ENCODE peak calls at places on chromosome X, in four cellular contexts. S is HepG2, Q is neural progenitor cell, N is mesenchymal stem cell. A is an unnamed sample. For H3K4me1, the result is how much of the 10 kb centered on the place peaks cover.

GRCh38 chrX:133911816-133912495 is 73.4 kb downstream of the GPC3 start:
- DNase-seq in S (no peak), Q (peak), N (no peak), A (no peak)

GRCh38 chrX:122770581-122770980 is 413.5 kb upstream of the GRIA3 start:
- DNase-seq in S (no peak), Q (no peak), N (no peak), A (no peak)

GRCh38 chrX:134712272-134712671 is 54.0 kb upstream of the PLAC1 start:
- DNase-seq in S (no peak), Q (no peak), N (no peak), A (no peak)

GRCh38 chrX:54413753-54414152 is 26.5 kb upstream of the TSR2 start:
- DNase-seq in S (peak), Q (no peak), N (peak), A (no peak)

GRCh38 chrX:124211312-124211942 is 121.0 kb upstream of the TEX13D start:
- DNase-seq in S (peak), Q (peak), N (peak), A (no peak)

GRCh38 chrX:120769576-120770341 is 105.9 kb downstream of the CT47B1 start:
- DNase-seq in S (peak), Q (peak), N (peak), A (no peak)

GRCh38 chrX:29617725-29618124 is 597.6 kb upstream of the MAGEB2 start:
- DNase-seq in S (no peak), Q (peak), N (no peak), A (no peak)

GRCh38 chrX:121307441-121307840 is 260.0 kb downstream of the GLUD2 start:
- DNase-seq in S (no peak), Q (no peak), N (no peak), A (no peak)

GRCh38 chrX:123648028-123648810 is 84.6 kb downstream of the THOC2 start:
- DNase-seq in S (peak), Q (peak), N (peak), A (no peak)

GRCh38 chrX:71846429-71846828 is 64.2 kb upstream of the NHSL2 start:
- DNase-seq in S (peak), Q (no peak), N (peak), A (no peak)

GRCh38 chrX:122817321-122817720 is 366.8 kb upstream of the GRIA3 start:
- DNase-seq in S (no peak), Q (no peak), N (no peak), A (no peak)

GRCh38 chrX:80432863-80433262 is 12.6 kb downstream of the TENT5D start:
- DNase-seq in S (no peak), Q (no peak), N (no peak), A (no peak)

GRCh38 chrX:109830157-109830703 is 97.2 kb upstream of the ACSL4 start:
- DNase-seq in S (peak), Q (no peak), N (no peak), A (no peak)

GRCh38 chrX:152276277-152276676 is 137.9 kb upstream of the MAGEA10 start:
- DNase-seq in S (no peak), Q (no peak), N (no peak), A (no peak)

GRCh38 chrX:78102100-78102499 is 1.9 kb upstream of the PGK1 start:
- DNase-seq in S (no peak), Q (no peak), N (no peak), A (no peak)

GRCh38 chrX:153625271-153626024 is 21.6 kb upstream of the DUSP9 start:
- DNase-seq in S (no peak), Q (no peak), N (no peak), A (peak)

GRCh38 chrX:112819813-112820212 is 20.8 kb downstream of the AMOT start:
- DNase-seq in S (no peak), Q (no peak), N (no peak), A (no peak)

GRCh38 chrX:68045008-68045577 is 388.2 kb downstream of the OPHN1 start:
- DNase-seq in S (no peak), Q (no peak), N (no peak), A (no peak)

GRCh38 chrX:1190596-1191145 is 21.8 kb downstream of the CRLF2 start:
- DNase-seq in S (no peak), Q (no peak), N (no peak), A (peak)

GRCh38 chrX:46152756-46153155 is 392.5 kb downstream of the ZNF674 start:
- DNase-seq in S (no peak), Q (no peak), N (no peak), A (no peak)

GRCh38 chrX:72382199-72382590 is 76.5 kb upstream of the CITED1 start:
- DNase-seq in S (no peak), Q (no peak), N (no peak), A (no peak)

GRCh38 chrX:2425281-2426071 is 75.3 kb downstream of the DHRSX start:
- DNase-seq in S (peak), Q (no peak), N (no peak), A (no peak)

GRCh38 chrX:97229318-97229717 is 345.6 kb downstream of the RPA4 start:
- DNase-seq in S (no peak), Q (no peak), N (no peak), A (no peak)

GRCh38 chrX:150329888-150330287 is 33.2 kb upstream of the MAMLD1 start:
- DNase-seq in S (no peak), Q (no peak), N (no peak), A (no peak)

GRCh38 chrX:24767557-24767956 is 73.8 kb downstream of the POLA1 start:
- DNase-seq in S (no peak), Q (no peak), N (peak), A (no peak)

GRCh38 chrX:72620550-72621145 is 48.0 kb upstream of the HDAC8 start:
- DNase-seq in S (peak), Q (no peak), N (peak), A (no peak)

GRCh38 chrX:43693602-43694406 is 37.7 kb downstream of the MAOA start:
- DNase-seq in S (peak), Q (no peak), N (peak), A (no peak)

GRCh38 chrX:17376381-17377046 is 1.5 kb downstream of the NHS start:
- DNase-seq in S (no peak), Q (peak), N (no peak), A (peak)

GRCh38 chrX:13080128-13080795 is 35.8 kb upstream of the FAM9C start:
- DNase-seq in S (no peak), Q (no peak), N (no peak), A (no peak)

GRCh38 chrX:13081385-13082285 is 37.2 kb upstream of the FAM9C start:
- DNase-seq in S (no peak), Q (no peak), N (no peak), A (no peak)

GRCh38 chrX:13076176-13076956 is 31.9 kb upstream of the FAM9C start:
- DNase-seq in S (no peak), Q (no peak), N (peak), A (peak)

GRCh38 chrX:13077168-13077567 is 32.7 kb upstream of the FAM9C start:
- DNase-seq in S (no peak), Q (no peak), N (peak), A (no peak)

DNA sequence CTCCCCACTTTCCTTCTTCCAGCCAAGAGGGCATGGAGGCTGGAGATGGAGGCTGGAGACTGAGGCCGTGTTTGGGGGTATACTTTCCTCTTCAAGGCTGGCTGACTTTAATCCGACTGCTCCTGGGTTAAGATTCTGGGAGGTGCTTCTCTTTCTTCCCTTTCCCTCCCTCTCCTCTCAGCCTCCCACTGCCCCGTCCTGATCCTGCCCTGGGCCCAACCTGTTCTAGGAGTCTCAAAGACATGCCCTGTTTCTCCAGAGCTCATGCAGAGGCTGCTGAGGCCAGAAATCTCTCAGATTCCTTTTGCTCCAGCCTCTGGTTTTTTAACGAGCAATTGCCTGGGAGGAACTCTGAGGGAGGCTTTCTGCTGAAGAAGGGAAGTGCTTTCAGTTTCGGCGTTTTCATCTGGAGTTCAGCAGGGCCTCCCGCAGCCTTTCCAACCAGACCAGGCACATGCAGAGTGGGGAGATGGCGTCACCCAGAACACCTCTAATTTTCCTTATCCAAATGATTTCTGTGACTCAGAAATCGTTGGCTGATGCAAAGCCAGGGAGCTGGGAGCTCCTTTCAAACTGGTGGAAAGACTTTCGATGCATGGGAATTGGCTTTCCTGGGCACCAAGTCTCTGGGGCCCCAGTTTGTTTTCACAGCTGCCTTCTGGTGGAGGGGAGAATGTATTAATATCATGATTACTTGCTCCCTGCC is 34.5 kb upstream of the FAM9C start:
- DNase-seq in S (no peak), Q (peak), N (peak), A (peak)
- H3K4me1 ChIP-seq in S (under half), Q (under half), N (under half), A (under half)

DNA sequence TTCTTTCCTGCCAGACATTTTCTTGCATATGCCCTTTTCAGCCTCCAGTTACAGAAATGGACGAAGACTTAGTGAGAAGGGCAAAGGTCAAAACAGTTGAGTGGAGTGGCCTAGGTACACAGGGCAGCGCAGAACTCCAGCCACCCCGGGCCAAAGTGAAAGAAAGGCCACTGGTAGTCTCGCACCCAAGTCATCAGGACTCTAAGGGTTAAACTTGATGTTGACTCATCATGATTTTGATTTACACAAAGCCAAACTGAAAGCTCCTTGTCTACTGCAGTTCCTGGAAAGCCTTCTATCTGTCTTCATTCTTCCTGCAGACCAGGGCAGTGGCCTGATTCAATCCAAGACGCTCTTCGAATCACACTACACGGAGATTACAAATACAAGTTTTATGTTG is 2.6 kb upstream of the IL13RA1 start:
- DNase-seq in S (peak), Q (no peak), N (peak), A (no peak)
- H2AFZ ChIP-seq in S (no peak), Q (no peak), N (no peak), A (peak)

DNA sequence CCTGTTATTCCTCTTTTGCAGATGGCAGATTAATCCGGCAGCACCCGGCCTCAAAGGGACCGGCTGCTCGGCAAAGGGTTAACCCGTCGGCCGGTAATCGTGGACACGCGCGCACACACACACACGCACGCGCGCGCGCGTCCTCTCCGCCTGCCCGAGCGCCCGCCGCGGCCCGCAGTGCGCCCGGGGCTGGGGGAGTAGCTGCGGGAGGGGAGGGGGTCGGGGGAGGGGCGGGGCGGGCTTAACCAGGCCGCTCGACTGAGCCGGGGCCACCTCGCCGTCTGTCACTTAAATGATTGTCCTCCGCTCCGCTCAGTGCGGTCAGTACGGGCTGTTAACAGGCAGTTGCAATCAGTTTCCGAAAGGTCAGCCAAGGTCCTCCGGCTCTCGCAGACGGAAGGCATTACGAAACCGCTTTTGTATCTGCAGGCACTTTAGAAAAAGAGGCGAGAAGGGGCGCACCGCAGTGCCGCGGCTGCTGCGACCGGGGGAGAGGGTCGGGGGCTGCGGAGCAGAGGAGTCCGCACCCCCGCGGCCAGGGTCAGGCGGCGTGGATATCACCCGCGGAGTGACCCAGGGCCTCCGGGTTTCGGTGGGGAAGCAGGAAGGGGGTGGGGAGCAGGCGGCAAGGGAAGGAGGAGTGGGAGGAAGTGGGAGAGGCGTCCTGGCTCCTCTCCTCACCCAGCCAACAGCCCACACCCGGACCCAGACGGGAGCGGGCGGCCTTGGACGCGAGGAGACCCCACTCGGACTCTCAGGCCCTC is 57.3 kb upstream of the BCOR start:
- DNase-seq in S (peak), Q (peak), N (peak), A (peak)
- H3K4me1 ChIP-seq in S (under half), Q (under half), N (under half), A (under half)

GRCh38 chrX:22041931-22042530 is 9.9 kb downstream of the PHEX start:
- DNase-seq in S (no peak), Q (no peak), N (no peak), A (no peak)
- H2AFZ ChIP-seq in S (no peak), Q (no peak), N (no peak), A (no peak)

GRCh38 chrX:31233941-31234496 is 162.2 kb upstream of the FTHL17 start:
- DNase-seq in S (no peak), Q (peak), N (no peak), A (no peak)
- H3K4me1 ChIP-seq in S (under half), Q (under half), N (under half), A (under half)

GRCh38 chrX:19343085-19343461 is 654 bp upstream of the PDHA1 start:
- DNase-seq in S (peak), Q (peak), N (no peak), A (no peak)

GRCh38 chrX:19343462-19344206 is at the start of gene PDHA1:
- DNase-seq in S (peak), Q (peak), N (peak), A (peak)

GRCh38 chrX:19344207-19344534 is 444 bp downstream of the PDHA1 start:
- DNase-seq in S (no peak), Q (no peak), N (no peak), A (no peak)

GRCh38 chrX:19344661-19345060 is 934 bp downstream of the PDHA1 start:
- DNase-seq in S (no peak), Q (no peak), N (no peak), A (no peak)

GRCh38 chrX:19342331-19342906 is 1.3 kb upstream of the PDHA1 start:
- DNase-seq in S (no peak), Q (no peak), N (no peak), A (no peak)
- H2AFZ ChIP-seq in S (peak), Q (no peak), N (no peak), A (peak)

A was measured in osteoblast.